ENCODE peak calls at places on chromosome 10, in ten cellular contexts. F, B, O, S, I, Z, T, Y, P and G are unnamed samples.

GRCh38 chr10:74460812-74461211 is 309.8 kb downstream of the ADK start:
- DNase-seq in T (no peak), P (no peak), S (no peak), F (no peak), Y (no peak), B (no peak), Z (no peak), I (no peak), O (no peak), G (no peak)

GRCh38 chr10:47049056-47049851 is 138.0 kb downstream of the PTPN20 start:
- DNase-seq in F (no peak), O (no peak), P (no peak), Z (peak), T (no peak), S (no peak), Y (no peak), I (no peak), B (no peak), G (no peak)

GRCh38 chr10:45308707-45309106 is 6.7 kb downstream of the OR13A1 start:
- DNase-seq in Z (no peak), T (peak), F (no peak), B (no peak), S (no peak), Y (no peak), O (no peak), I (peak), P (no peak), G (peak)

GRCh38 chr10:43679509-43679908 is 30.8 kb upstream of the ZNF32 start:
- DNase-seq in P (no peak), T (no peak), S (no peak), F (no peak), Y (no peak), B (peak), Z (peak), I (no peak), O (no peak), G (no peak)

GRCh38 chr10:74292871-74293427 is 141.9 kb downstream of the ADK start:
- DNase-seq in F (no peak), T (no peak), S (no peak), O (no peak), Z (no peak), I (no peak), Y (peak), P (no peak), B (no peak), G (no peak)

GRCh38 chr10:50538473-50539398 is 85.0 kb downstream of the SGMS1 start:
- DNase-seq in O (no peak), Y (no peak), P (no peak), B (peak), F (peak), Z (no peak), T (no peak), I (no peak), S (no peak), G (no peak)

GRCh38 chr10:121886997-121887622 is 40.7 kb downstream of the ATE1 start:
- DNase-seq in O (no peak), T (peak), I (peak), S (peak), P (peak), B (peak), Y (peak), F (peak), Z (no peak), G (peak)

GRCh38 chr10:96643920-96644319 is 57.1 kb upstream of the TM9SF3 start:
- DNase-seq in Z (no peak), B (no peak), O (no peak), T (no peak), S (no peak), P (no peak), Y (no peak), I (peak), F (no peak), G (no peak)

GRCh38 chr10:84668186-84668763 is 339.9 kb downstream of the CCSER2 start:
- DNase-seq in I (no peak), T (no peak), F (no peak), S (no peak), B (no peak), Z (no peak), P (no peak), O (no peak), Y (no peak), G (no peak)

GRCh38 chr10:106636781-106637491 is 527.6 kb downstream of the SORCS1 start:
- DNase-seq in T (no peak), O (no peak), F (no peak), P (no peak), I (no peak), Y (no peak), S (no peak), Z (no peak), B (no peak), G (no peak)

GRCh38 chr10:58152698-58153263 is 114.9 kb downstream of the IPMK start:
- DNase-seq in S (peak), F (peak), B (peak), O (no peak), T (peak), P (no peak), I (peak), Z (no peak), Y (peak), G (peak)